ENCODE peak calls at places on chromosomes 11 and 22, in four cellular contexts. Q is left colon, B is substantia nigra, H is retina. S is an unnamed sample.

GRCh38 chr11:24496728-24497396 is at the start of gene LUZP2:
- DNase-seq in Q (no peak), H (peak; percentile 92), B (no peak), S (peak; percentile 48)

GRCh38 chr11:108226036-108226435 is 3.2 kb downstream of the ATM start:
- DNase-seq in Q (no peak), H (no peak), B (no peak), S (no peak)

GRCh38 chr11:102925988-102926387 is 29.5 kb downstream of the MMP13 start:
- DNase-seq in B (no peak), H (no peak), Q (no peak), S (no peak)

GRCh38 chr11:1234771-1235614 is 12.1 kb downstream of the MUC5B start:
- DNase-seq in H (no peak), B (no peak), Q (peak; percentile 25), S (peak; percentile 44)

GRCh38 chr11:74138572-74138971 is 32.2 kb downstream of the C2CD3 start:
- DNase-seq in B (no peak), H (no peak), Q (no peak), S (no peak)

GRCh38 chr22:49660321-49660720 is 167.4 kb downstream of the BRD1 start:
- DNase-seq in Q (no peak), B (no peak), H (no peak), S (no peak)

GRCh38 chr11:65036931-65037330 is 4.1 kb upstream of the SAC3D1 start:
- DNase-seq in Q (no peak), B (peak; percentile 29), H (no peak), S (peak; percentile 86)

GRCh38 chr11:111645657-111646316 is 43.5 kb downstream of the SIK2 start:
- DNase-seq in H (no peak), Q (no peak), B (no peak), S (no peak)

GRCh38 chr11:130246719-130247118 is 68.0 kb downstream of the ZBTB44 start:
- DNase-seq in H (peak; percentile 7), Q (no peak), B (no peak), S (no peak)

S was measured in right cardiac atrium.